ENCODE peak calls at places on chromosome 18, in seven cellular contexts. Z is GM12878, X is lower leg skin, C is hippocampal formation, A is H1, R is NCI-H446, L is MCF 10A. D is an unnamed sample.
A peak's percentile ranks its signal among the peaks of the same experiment; 100 is the strongest.

GRCh38 chr18:6406910-6407470 is 7.7 kb downstream of the L3MBTL4 start:
- DNase-seq in Z (no peak), C (no peak), L (no peak), X (no peak), R (no peak), A (no peak), D (no peak)

GRCh38 chr18:34880882-34881852 is 160.0 kb upstream of the MAPRE2 start:
- DNase-seq in Z (no peak), A (no peak), X (no peak), C (no peak), L (peak; percentile 18), R (no peak), D (peak; percentile 4)

GRCh38 chr18:24567199-24567598 is 106.8 kb downstream of the HRH4 start:
- DNase-seq in A (peak; percentile 29), R (no peak), X (no peak), Z (no peak), C (no peak), L (peak; percentile 84), D (peak; percentile 21)

GRCh38 chr18:10010611-10011015 is 96.8 kb downstream of the VAPA start:
- DNase-seq in Z (no peak), C (peak; percentile 56), R (peak; percentile 13), X (peak; percentile 86), A (no peak), L (peak; percentile 67), D (peak; percentile 29)

GRCh38 chr18:12014976-12015696 is 33.8 kb downstream of the IMPA2 start:
- DNase-seq in Z (no peak), X (no peak), C (no peak), R (no peak), A (no peak), L (no peak), D (no peak)

GRCh38 chr18:9933865-9934264 is 20.0 kb downstream of the VAPA start:
- DNase-seq in C (no peak), Z (no peak), L (no peak), R (no peak), X (no peak), A (no peak), D (no peak)

GRCh38 chr18:48820483-48821250 is 130.1 kb downstream of the SMAD7 start:
- DNase-seq in A (peak; percentile 42), C (no peak), R (no peak), L (no peak), X (peak; percentile 54), Z (peak; percentile 93), D (no peak)

GRCh38 chr18:42915240-42915791 is 200.2 kb downstream of the RIT2 start:
- DNase-seq in A (no peak), C (no peak), X (no peak), Z (no peak), R (no peak), L (no peak), D (no peak)

GRCh38 chr18:524496-524895 is 24.0 kb upstream of the COLEC12 start:
- DNase-seq in A (no peak), Z (no peak), R (no peak), X (no peak), C (no peak), L (no peak), D (peak; percentile 64)

GRCh38 chr18:47492691-47493090 is 241.2 kb upstream of the SKOR2 start:
- DNase-seq in L (no peak), R (no peak), X (no peak), C (no peak), Z (no peak), A (no peak), D (no peak)

GRCh38 chr18:79780547-79780946 is 17.2 kb upstream of the KCNG2 start:
- DNase-seq in X (peak; percentile 68), R (no peak), C (no peak), A (no peak), L (no peak), Z (no peak), D (no peak)

GRCh38 chr18:500230-500555 is 308 bp downstream of the COLEC12 start:
- DNase-seq in C (no peak), X (no peak), L (no peak), Z (no peak), R (no peak), A (no peak), D (no peak)

GRCh38 chr18:62603211-62603610 is 80.4 kb downstream of the ZCCHC2 start:
- DNase-seq in L (no peak), C (no peak), A (no peak), X (peak; percentile 74), Z (no peak), R (no peak), D (no peak)

GRCh38 chr18:56785006-56785405 is 133.8 kb downstream of the WDR7 start:
- DNase-seq in L (no peak), Z (no peak), C (no peak), R (no peak), A (no peak), X (no peak), D (no peak)

GRCh38 chr18:77067315-77068061 is 65.1 kb downstream of the MBP start:
- DNase-seq in C (no peak), A (no peak), X (peak; percentile 93), R (no peak), L (peak; percentile 88), Z (peak; percentile 59), D (peak; percentile 86)

GRCh38 chr18:63905361-63905760 is 2.4 kb upstream of the SERPINB10 start:
- DNase-seq in Z (no peak), C (no peak), R (no peak), A (no peak), L (no peak), X (no peak), D (no peak)

GRCh38 chr18:41972067-41973000 is 17.3 kb downstream of the PIK3C3 start:
- DNase-seq in X (no peak), R (no peak), L (no peak), Z (no peak), C (no peak), A (no peak), D (peak; percentile 30)

GRCh38 chr18:43383031-43383430 is 105.7 kb upstream of the SYT4 start:
- DNase-seq in C (no peak), L (no peak), R (no peak), Z (no peak), A (no peak), X (no peak), D (no peak)

GRCh38 chr18:54327818-54328217 is 29.8 kb downstream of the STARD6 start:
- DNase-seq in A (no peak), Z (no peak), X (no peak), R (no peak), L (peak; percentile 3), C (no peak), D (no peak)

GRCh38 chr18:74412106-74412880 is 44.8 kb downstream of the DIPK1C start:
- DNase-seq in L (no peak), Z (no peak), X (no peak), R (no peak), C (peak; percentile 80), A (peak; percentile 53), D (no peak)

GRCh38 chr18:54020346-54020745 is 204.1 kb downstream of the MBD2 start:
- DNase-seq in X (no peak), L (no peak), C (no peak), A (no peak), R (no peak), Z (no peak), D (no peak)

GRCh38 chr18:23067236-23067635 is 68.0 kb upstream of the CABLES1 start:
- DNase-seq in A (no peak), C (no peak), X (no peak), R (no peak), L (no peak), Z (no peak), D (no peak)

GRCh38 chr18:32373505-32373904 is 97.2 kb downstream of the GAREM1 start:
- DNase-seq in C (no peak), R (no peak), Z (no peak), A (no peak), L (no peak), X (no peak), D (no peak)

GRCh38 chr18:46062781-46063180 is 9.3 kb downstream of the PSTPIP2 start:
- DNase-seq in A (no peak), L (peak; percentile 87), C (no peak), R (no peak), X (no peak), Z (no peak), D (no peak)

GRCh38 chr18:63161032-63161727 is 158.4 kb downstream of the BCL2 start:
- DNase-seq in C (no peak), X (no peak), R (no peak), A (no peak), L (no peak), Z (peak; percentile 92), D (no peak)

GRCh38 chr18:48623468-48624220 is 84.8 kb downstream of the CTIF start:
- DNase-seq in C (no peak), Z (no peak), L (peak; percentile 38), A (no peak), X (no peak), R (no peak), D (peak; percentile 92)

GRCh38 chr18:10707294-10707693 is 181.5 kb downstream of the NAPG start:
- DNase-seq in C (no peak), L (no peak), Z (no peak), X (no peak), A (no peak), R (no peak), D (no peak)

GRCh38 chr18:35619468-35619867 is 37.9 kb downstream of the GALNT1 start:
- DNase-seq in X (no peak), A (no peak), L (no peak), R (peak; percentile 3), Z (no peak), C (peak; percentile 57), D (no peak)

GRCh38 chr18:49931179-49931578 is 117.8 kb upstream of the ACAA2 start:
- DNase-seq in A (no peak), C (no peak), R (no peak), L (no peak), Z (no peak), X (no peak), D (no peak)

GRCh38 chr18:56115072-56116038 is 523.0 kb downstream of the TXNL1 start:
- DNase-seq in A (no peak), L (no peak), R (no peak), C (no peak), Z (no peak), X (no peak), D (no peak)

GRCh38 chr18:46010050-46010449 is 42.9 kb upstream of the EPG5 start:
- DNase-seq in C (no peak), A (no peak), Z (no peak), L (no peak), X (no peak), R (no peak), D (no peak)

GRCh38 chr18:54260376-54261072 is 8.8 kb upstream of the POLI start:
- DNase-seq in A (no peak), X (no peak), C (no peak), Z (no peak), L (peak; percentile 54), R (no peak), D (no peak)